ENCODE peak calls at places on chromosomes 16 and 17, in four cellular contexts. K is astrocyte of the cerebellum, A is AG04450, L is gastrocnemius medialis. R is an unnamed sample.
A peak's percentile ranks its signal among the peaks of the same experiment; 100 is the strongest.

GRCh38 chr17:61251939-61252865 is 147.4 kb upstream of the TBX2 start:
- DNase-seq in A (peak; percentile 99), L (peak; percentile 58), K (peak; percentile 99), R (peak; percentile 100)

GRCh38 chr17:65609749-65610148 is 48.3 kb upstream of the AXIN2 start:
- DNase-seq in L (no peak), K (no peak), A (no peak), R (no peak)

GRCh38 chr17:78174332-78174869 is 6.0 kb downstream of the SYNGR2 start:
- DNase-seq in K (no peak), A (no peak), L (peak; percentile 82), R (no peak)

GRCh38 chr16:17777461-17777863 is 306.7 kb upstream of the XYLT1 start:
- DNase-seq in K (no peak), L (no peak), A (no peak), R (peak; percentile 71)

GRCh38 chr16:75392911-75393310 is 40.4 kb downstream of the CFDP1 start:
- DNase-seq in K (no peak), A (no peak), L (no peak), R (no peak)

GRCh38 chr16:66476328-66477027 is 49.4 kb downstream of the BEAN1 start:
- DNase-seq in A (no peak), L (no peak), K (no peak), R (no peak)

GRCh38 chr16:11583889-11584565 is 2.7 kb downstream of the LITAF start:
- DNase-seq in K (no peak), L (no peak), A (no peak), R (no peak)

GRCh38 chr17:48970224-48970623 is 1.8 kb upstream of the GIP start:
- DNase-seq in K (no peak), L (no peak), A (no peak), R (no peak)

GRCh38 chr17:489758-490329 is 137.2 kb upstream of the RPH3AL start:
- DNase-seq in L (no peak), A (no peak), K (no peak), R (no peak)

GRCh38 chr16:24771132-24771778 is 41.8 kb downstream of the TNRC6A start:
- DNase-seq in A (peak; percentile 37), L (no peak), K (no peak), R (peak; percentile 9)

GRCh38 chr16:22086440-22086839 is 5.9 kb upstream of the VWA3A start:
- DNase-seq in L (no peak), K (no peak), A (no peak), R (no peak)

GRCh38 chr17:77864234-77865108 is 94.0 kb upstream of the TNRC6C start:
- DNase-seq in L (no peak), A (no peak), K (no peak), R (no peak)

GRCh38 chr17:78395186-78395585 is 16.7 kb downstream of the PGS1 start:
- DNase-seq in K (no peak), A (no peak), L (no peak), R (no peak)

GRCh38 chr16:85061566-85061965 is 34.0 kb downstream of the KIAA0513 start:
- DNase-seq in A (no peak), K (no peak), L (peak; percentile 46), R (no peak)

GRCh38 chr17:31627960-31628359 is 231.1 kb downstream of the COPRS start:
- DNase-seq in L (no peak), A (peak; percentile 74), K (peak; percentile 42), R (peak; percentile 25)

GRCh38 chr17:30380106-30380420 is 1.3 kb downstream of the CPD start:
- DNase-seq in A (no peak), K (no peak), L (no peak), R (no peak)

GRCh38 chr17:58611331-58611730 is 80.5 kb downstream of the TEX14 start:
- DNase-seq in K (no peak), A (no peak), L (no peak), R (no peak)

GRCh38 chr16:11202260-11203091 is 53.5 kb downstream of the SOCS1 start:
- DNase-seq in K (no peak), A (no peak), L (no peak), R (no peak)

GRCh38 chr16:30358577-30358936 is 3.4 kb upstream of the CD2BP2 start:
- DNase-seq in K (no peak), A (no peak), L (no peak), R (no peak)

GRCh38 chr16:24151482-24151939 is 104.6 kb upstream of the CACNG3 start:
- DNase-seq in L (no peak), A (no peak), K (no peak), R (no peak)

GRCh38 chr16:79628501-79628975 is 28.0 kb upstream of the MAF start:
- DNase-seq in L (no peak), K (peak; percentile 93), A (peak; percentile 24), R (peak; percentile 25)

GRCh38 chr16:3028716-3029319 is 5.0 kb downstream of the THOC6 start:
- DNase-seq in A (no peak), K (no peak), L (no peak), R (no peak)

GRCh38 chr17:61689610-61690180 is 98.7 kb upstream of the NACA2 start:
- DNase-seq in L (no peak), K (no peak), A (no peak), R (no peak)

GRCh38 chr17:29289852-29290251 is 4.1 kb downstream of the NUFIP2 start:
- DNase-seq in A (no peak), K (no peak), L (no peak), R (no peak)
- H3K4me3 ChIP-seq in A (peak overlapping the region; percentile 17), K (no peak overlapping the region), L (no peak overlapping the region), R (no peak overlapping the region)

DNA sequence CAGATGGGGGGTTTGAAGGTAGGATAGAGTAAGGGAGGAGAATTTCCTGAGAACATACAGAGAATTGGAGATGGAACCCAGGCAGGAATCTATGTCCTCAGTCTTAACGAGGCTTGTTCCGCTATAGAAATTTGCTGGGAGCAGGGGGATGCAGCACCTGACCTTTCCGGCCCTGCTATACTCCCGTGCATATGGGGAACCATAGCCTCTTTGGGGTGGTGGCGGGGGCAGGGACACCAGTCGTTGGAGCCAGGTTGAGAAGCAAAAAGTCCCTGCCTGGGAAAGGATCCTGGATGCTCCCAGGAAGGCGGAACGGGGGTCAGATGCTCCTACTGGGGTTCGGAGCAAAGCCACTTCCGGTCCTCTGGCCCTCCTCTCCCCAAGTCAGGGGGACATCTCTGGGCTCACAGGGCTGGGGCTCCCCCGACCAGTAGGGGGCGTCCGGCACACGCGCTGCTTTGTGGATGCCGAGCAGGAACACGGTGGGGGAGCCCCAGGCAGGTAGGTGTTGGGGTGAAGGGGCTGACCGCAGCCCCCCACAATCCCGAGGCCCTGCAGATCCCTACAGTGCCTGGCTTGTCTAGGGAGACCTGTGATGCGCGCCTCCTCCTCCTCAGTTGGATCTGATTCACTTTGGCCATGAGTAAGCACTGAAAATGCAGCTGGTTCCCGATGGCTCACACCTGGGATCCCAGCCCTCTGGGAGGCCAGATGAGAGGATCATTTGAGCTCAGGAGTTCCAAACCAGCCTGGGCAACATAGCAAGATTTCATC is 15.5 kb upstream of the TFAP4 start:
- DNase-seq in K (no peak), A (no peak), L (peak; percentile 47), R (no peak)
- H3K4me3 ChIP-seq in K (no peak overlapping the region), A (no peak overlapping the region), L (no peak overlapping the region), R (no peak overlapping the region)

DNA sequence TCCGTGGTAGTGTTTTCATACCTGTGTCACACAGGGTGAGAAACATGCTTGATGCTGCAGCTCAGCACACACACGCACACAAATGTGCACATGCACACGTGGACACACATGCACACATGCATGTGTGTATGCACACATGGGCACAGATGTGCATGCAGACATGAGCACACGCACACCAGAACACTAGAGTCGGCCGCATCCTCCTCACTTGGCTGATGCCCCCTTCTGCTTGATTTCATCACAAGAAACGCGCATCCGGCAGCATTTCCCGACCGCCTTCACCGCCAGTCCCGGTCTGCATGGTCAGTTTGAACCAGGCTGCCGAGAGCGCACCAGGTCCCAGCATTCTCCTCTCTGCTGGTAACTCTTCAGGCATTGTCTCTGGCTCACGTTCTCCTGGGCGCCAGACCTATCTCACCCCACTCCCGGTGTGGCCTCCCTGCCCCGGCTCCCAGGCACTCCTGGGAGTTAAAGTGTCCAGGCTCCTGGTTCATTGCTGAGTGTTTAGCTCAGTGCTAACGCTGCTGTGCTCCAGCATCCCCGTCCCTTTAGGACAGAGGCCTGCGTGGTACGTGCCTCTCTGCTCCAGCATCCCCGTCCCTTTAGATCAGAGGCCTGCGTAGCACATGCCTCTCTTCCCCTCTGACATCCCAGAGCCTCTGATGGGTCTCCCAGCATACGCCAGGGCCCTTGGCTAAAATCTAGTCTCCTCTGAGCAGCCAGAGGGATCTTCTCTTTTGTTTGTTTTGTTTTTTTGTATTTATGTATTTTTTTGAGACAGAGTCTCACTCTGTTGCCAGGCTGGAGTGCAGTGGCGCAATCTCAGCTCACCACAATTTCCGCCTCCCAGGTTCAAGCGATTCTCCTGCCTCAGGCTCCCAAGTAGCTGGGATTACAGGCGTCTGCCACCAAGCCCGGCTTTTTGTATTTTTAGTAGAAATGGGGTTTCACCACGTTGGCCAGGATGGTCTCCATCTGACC is 16.0 kb downstream of the BAIAP2 start:
- DNase-seq in K (no peak), L (no peak), A (no peak), R (no peak)
- H3K4me3 ChIP-seq in K (no peak overlapping the region), L (no peak overlapping the region), A (no peak overlapping the region), R (no peak overlapping the region)

GRCh38 chr17:2059125-2059836 is 4.4 kb downstream of the HIC1 start:
- DNase-seq in K (no peak), A (no peak), L (no peak), R (no peak)

GRCh38 chr17:2061441-2061797 is 6.5 kb downstream of the HIC1 start:
- DNase-seq in K (no peak), A (no peak), L (no peak), R (no peak)

GRCh38 chr17:2062571-2063183 is 7.8 kb downstream of the HIC1 start:
- DNase-seq in A (no peak), L (no peak), K (no peak), R (no peak)

GRCh38 chr17:2059837-2060658 is 5.1 kb downstream of the HIC1 start:
- DNase-seq in A (no peak), K (no peak), L (no peak), R (no peak)

DNA sequence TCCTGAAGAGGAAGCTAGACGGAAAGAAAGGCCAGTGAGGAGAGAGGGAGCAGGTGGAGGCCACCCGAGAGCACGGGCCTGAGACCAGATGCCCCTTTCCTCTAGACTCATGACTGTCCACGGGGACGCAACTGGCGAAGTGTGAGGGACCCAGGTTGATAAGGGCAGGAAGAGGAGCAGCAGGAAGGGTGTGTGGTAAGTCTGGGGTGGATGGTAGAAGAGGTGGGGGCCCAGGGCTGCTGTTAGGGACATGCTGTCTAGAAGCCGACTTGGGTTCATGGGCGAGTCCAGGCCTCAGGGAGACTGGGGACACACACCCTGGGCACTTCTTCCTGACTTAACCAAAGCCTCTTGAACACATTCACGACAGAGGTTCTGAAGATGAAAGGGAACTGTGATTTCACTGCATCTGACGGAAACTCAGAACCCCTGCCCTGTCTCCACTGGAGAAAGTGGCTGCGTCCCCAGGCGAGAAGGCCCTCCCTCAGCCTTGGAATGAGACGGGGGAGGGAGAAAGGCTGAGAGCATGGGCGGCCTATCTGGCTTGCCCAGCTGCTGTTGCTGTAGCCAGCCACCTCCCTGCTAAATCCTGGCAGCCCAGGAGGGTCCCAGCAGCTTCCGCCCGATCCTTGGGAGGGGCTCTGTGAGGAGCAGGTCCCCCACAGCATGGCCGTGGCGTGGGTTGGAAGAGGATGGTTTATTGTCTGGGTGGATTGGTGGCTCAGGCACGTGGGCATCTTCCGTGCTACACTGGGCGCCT is 6.0 kb downstream of the HIC1 start:
- DNase-seq in L (no peak), A (no peak), K (no peak), R (no peak)
- H3K4me3 ChIP-seq in L (no peak overlapping the region), A (peak overlapping the region; percentile 7), K (no peak overlapping the region), R (no peak overlapping the region)

R was measured in skeletal muscle cell.